ENCODE peak calls at places on chromosomes 16 and 17, in nine cellular contexts. V, E, F, D, L, M, C, O and A are unnamed samples.

GRCh38 chr16:31267332-31268032 is 7.7 kb downstream of the ITGAM start:
- DNase-seq in V (no peak), E (no peak), F (no peak), D (no peak), L (no peak), M (no peak), C (no peak), O (no peak), A (peak)

GRCh38 chr17:61400786-61401279 is 1.2 kb downstream of the TBX2 start:
- DNase-seq in V (no peak), E (no peak), F (no peak), D (peak), L (no peak), M (peak), C (no peak), O (no peak), A (no peak)

GRCh38 chr16:69871708-69872107 is 79.4 kb upstream of the CLEC18A start:
- DNase-seq in V (no peak), E (no peak), F (no peak), D (no peak), L (no peak), M (no peak), C (no peak), O (no peak), A (no peak)

GRCh38 chr17:75514299-75515228 is 773 bp downstream of the CASKIN2 start:
- DNase-seq in V (no peak), E (no peak), F (peak), D (peak), L (no peak), M (peak), C (no peak), O (peak), A (peak)

GRCh38 chr17:64679710-64680216 is 17.7 kb upstream of the SMURF2 start:
- DNase-seq in V (peak), E (peak), F (no peak), D (no peak), L (no peak), M (peak), C (no peak), O (no peak), A (peak)

GRCh38 chr17:69250641-69251040 is 22.0 kb upstream of the ABCA10 start:
- DNase-seq in V (no peak), E (no peak), F (no peak), D (no peak), L (no peak), M (no peak), C (no peak), O (no peak), A (no peak)

GRCh38 chr17:75319818-75320691 is 30.8 kb upstream of the SLC25A19 start:
- DNase-seq in V (no peak), E (no peak), F (no peak), D (no peak), L (no peak), M (no peak), C (no peak), O (no peak), A (no peak)

GRCh38 chr17:4219241-4219640 is 44.5 kb downstream of the ANKFY1 start:
- DNase-seq in V (no peak), E (no peak), F (no peak), D (no peak), L (no peak), M (no peak), C (no peak), O (no peak), A (no peak)

GRCh38 chr16:54488729-54489128 is 202.1 kb upstream of the IRX3 start:
- DNase-seq in V (no peak), E (no peak), F (no peak), D (no peak), L (no peak), M (no peak), C (no peak), O (no peak), A (no peak)

GRCh38 chr17:30095507-30096244 is 20.9 kb upstream of the NSRP1 start:
- DNase-seq in V (no peak), E (peak), F (no peak), D (no peak), L (no peak), M (no peak), C (no peak), O (no peak), A (peak)

GRCh38 chr17:55418369-55419268 is 3.0 kb downstream of the MMD start:
- DNase-seq in V (no peak), E (no peak), F (no peak), D (no peak), L (no peak), M (no peak), C (no peak), O (no peak), A (no peak)

GRCh38 chr16:10339777-10340752 is 45.8 kb upstream of the ATF7IP2 start:
- DNase-seq in V (no peak), E (no peak), F (no peak), D (no peak), L (no peak), M (no peak), C (no peak), O (no peak), A (no peak)

GRCh38 chr16:51431517-51432241 is 280.6 kb upstream of the SALL1 start:
- DNase-seq in V (peak), E (peak), F (no peak), D (no peak), L (peak), M (no peak), C (no peak), O (no peak), A (peak)

GRCh38 chr17:2943971-2944370 is 119.4 kb downstream of the OR1D5 start:
- DNase-seq in V (no peak), E (no peak), F (no peak), D (no peak), L (no peak), M (no peak), C (no peak), O (no peak), A (no peak)

GRCh38 chr16:12057276-12057675 is 80.7 kb downstream of the SNX29 start:
- DNase-seq in V (no peak), E (no peak), F (no peak), D (peak), L (no peak), M (no peak), C (no peak), O (no peak), A (no peak)

GRCh38 chr17:4604111-4604644 is 19.8 kb downstream of the SMTNL2 start:
- DNase-seq in V (no peak), E (no peak), F (peak), D (peak), L (no peak), M (peak), C (no peak), O (no peak), A (no peak)

GRCh38 chr17:75942473-75942872 is 1.6 kb upstream of the FBF1 start:
- DNase-seq in V (no peak), E (no peak), F (no peak), D (no peak), L (no peak), M (no peak), C (no peak), O (no peak), A (no peak)

GRCh38 chr16:66274335-66275110 is 92.0 kb upstream of the CDH5 start:
- DNase-seq in V (peak), E (peak), F (no peak), D (no peak), L (no peak), M (no peak), C (no peak), O (no peak), A (no peak)

GRCh38 chr17:69643686-69644085 is 229.2 kb downstream of the MAP2K6 start:
- DNase-seq in V (no peak), E (no peak), F (no peak), D (no peak), L (no peak), M (no peak), C (no peak), O (no peak), A (no peak)

GRCh38 chr17:16997514-16998429 is 25.9 kb upstream of the TNFRSF13B start:
- DNase-seq in V (no peak), E (peak), F (no peak), D (peak), L (no peak), M (no peak), C (no peak), O (no peak), A (no peak)

GRCh38 chr17:15996322-15996721 is 3.2 kb downstream of the ZSWIM7 start:
- DNase-seq in V (no peak), E (no peak), F (no peak), D (no peak), L (no peak), M (no peak), C (no peak), O (no peak), A (no peak)

GRCh38 chr16:59905628-59906027 is 1171.5 kb upstream of the GOT2 start:
- DNase-seq in V (no peak), E (peak), F (no peak), D (no peak), L (no peak), M (no peak), C (no peak), O (no peak), A (no peak)

GRCh38 chr17:78616946-78617345 is 39.8 kb upstream of the DNAH17 start:
- DNase-seq in V (no peak), E (no peak), F (no peak), D (no peak), L (no peak), M (no peak), C (no peak), O (no peak), A (no peak)

GRCh38 chr16:87895641-87896141 is 26.4 kb upstream of the SLC7A5 start:
- DNase-seq in V (no peak), E (no peak), F (no peak), D (no peak), L (peak), M (no peak), C (no peak), O (no peak), A (no peak)

GRCh38 chr16:27230562-27230991 is 27.3 kb downstream of the KDM8 start:
- DNase-seq in V (no peak), E (no peak), F (no peak), D (peak), L (no peak), M (peak), C (no peak), O (no peak), A (no peak)

GRCh38 chr17:40352779-40353394 is 11.7 kb downstream of the GJD3 start:
- DNase-seq in V (no peak), E (no peak), F (peak), D (peak), L (no peak), M (no peak), C (no peak), O (no peak), A (no peak)

GRCh38 chr17:42101513-42102292 is 3.4 kb upstream of the ZNF385C start:
- DNase-seq in V (peak), E (peak), F (peak), D (peak), L (no peak), M (peak), C (peak), O (peak), A (no peak)

GRCh38 chr17:82881900-82882714 is 42.3 kb upstream of the ZNF750 start:
- DNase-seq in V (no peak), E (no peak), F (no peak), D (no peak), L (no peak), M (peak), C (no peak), O (no peak), A (no peak)

GRCh38 chr17:17837380-17837821 is 615 bp upstream of the SREBF1 start:
- DNase-seq in V (no peak), E (peak), F (peak), D (no peak), L (no peak), M (peak), C (no peak), O (no peak), A (no peak)

GRCh38 chr17:46736100-46736499 is 82.4 kb downstream of the WNT3 start:
- DNase-seq in V (no peak), E (no peak), F (no peak), D (no peak), L (no peak), M (no peak), C (no peak), O (no peak), A (no peak)

GRCh38 chr16:48531011-48531962 is 78.7 kb downstream of the N4BP1 start:
- DNase-seq in V (peak), E (no peak), F (no peak), D (peak), L (no peak), M (peak), C (no peak), O (no peak), A (no peak)

GRCh38 chr17:75945202-75945601 is 4.4 kb upstream of the FBF1 start:
- DNase-seq in V (no peak), E (no peak), F (no peak), D (no peak), L (no peak), M (no peak), C (no peak), O (no peak), A (no peak)

GRCh38 chr16:30473231-30474061 is 904 bp downstream of the ITGAL start:
- DNase-seq in V (no peak), E (no peak), F (no peak), D (peak), L (no peak), M (peak), C (no peak), O (no peak), A (no peak)

GRCh38 chr17:42288078-42288984 is at the start of gene STAT5A:
- DNase-seq in V (peak), E (peak), F (peak), D (peak), L (no peak), M (peak), C (peak), O (peak), A (peak)

DNA sequence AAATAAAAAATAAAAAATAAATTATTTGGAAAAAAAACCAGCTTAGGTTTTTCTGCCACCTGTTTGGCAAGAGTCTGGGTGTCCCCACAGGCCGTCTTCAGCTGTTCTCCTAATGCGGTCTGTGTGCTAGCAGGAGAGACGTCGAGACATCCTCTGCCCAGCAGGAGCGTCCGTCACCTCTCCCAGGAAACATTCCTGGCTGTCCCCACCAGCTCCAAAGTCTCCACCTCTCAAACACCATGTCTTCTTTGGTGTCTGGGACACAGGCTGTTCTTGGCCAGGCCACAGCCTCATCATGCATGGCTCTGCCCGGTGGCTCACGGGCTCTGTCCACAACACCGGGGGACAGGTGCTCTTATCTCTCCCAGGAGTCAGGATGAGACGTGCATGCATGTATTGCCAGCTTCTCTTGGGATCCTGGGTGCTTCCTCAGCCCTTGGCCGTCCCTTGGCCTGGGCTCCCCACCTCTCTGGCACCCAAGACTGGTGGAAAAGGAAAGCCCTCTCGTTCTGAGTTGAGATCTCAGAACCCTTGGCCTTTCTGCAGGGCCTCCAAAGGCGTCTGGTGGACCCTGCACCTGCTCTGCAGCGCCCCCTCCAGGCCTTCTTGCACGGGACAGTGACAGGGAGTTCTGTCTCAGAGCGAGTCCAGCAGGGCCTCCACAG is 84.9 kb upstream of the CBX4 start:
- DNase-seq in V (no peak), E (no peak), F (no peak), D (peak), L (no peak), M (peak), C (no peak), O (no peak), A (no peak)
- H3K4me3 ChIP-seq in V (no peak), E (no peak), F (no peak), D (no peak), L (no peak), M (no peak), C (no peak), O (no peak), A (no peak)

DNA sequence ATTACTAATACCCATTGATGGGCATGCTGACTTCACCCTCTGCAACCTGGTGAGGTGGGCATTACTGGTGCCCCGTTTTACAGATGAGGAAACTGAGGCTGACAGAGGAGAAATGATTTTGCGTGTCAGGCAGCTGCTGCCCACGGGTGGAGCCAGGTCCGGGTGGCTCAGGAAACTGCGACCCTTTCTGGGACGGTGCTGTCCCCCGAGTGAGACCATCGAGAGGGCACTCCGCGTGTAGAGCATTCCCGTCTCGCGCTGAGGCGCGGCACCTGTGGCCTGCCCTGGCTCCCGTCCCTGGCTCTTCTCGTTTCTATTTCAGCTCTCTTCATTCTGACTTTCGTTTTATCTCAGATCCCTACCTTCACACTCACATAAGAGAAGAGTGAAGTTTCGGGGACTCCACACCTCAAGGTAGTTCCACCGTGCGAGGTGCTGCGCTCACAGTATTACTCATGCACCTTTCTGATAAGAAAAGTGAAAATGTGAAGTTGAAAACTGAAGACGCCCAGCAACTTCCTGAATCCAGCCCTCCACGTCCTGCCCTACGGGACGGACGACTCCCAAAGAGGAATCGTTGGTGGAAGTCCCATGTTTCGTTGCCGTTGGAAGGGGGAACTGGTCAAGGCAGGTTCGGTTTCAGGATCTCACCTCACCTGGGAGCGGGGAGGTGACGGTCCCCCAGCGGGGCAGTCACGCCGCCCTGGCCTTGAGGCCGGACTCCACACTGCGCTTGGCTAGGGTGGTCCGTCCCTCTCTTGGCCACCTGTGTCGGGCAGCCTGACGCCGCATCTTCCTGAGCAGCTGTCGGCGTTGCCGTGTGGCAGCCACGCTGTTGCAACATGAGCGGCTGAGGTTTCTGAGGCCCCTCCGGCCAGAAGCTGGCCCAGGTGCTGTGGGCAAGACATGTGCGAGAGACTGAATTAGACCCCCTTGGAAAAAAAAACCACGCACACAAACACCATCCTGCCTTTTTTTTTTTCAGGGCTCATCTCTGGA is 48.8 kb downstream of the IRF8 start:
- DNase-seq in V (no peak), E (no peak), F (no peak), D (no peak), L (no peak), M (no peak), C (no peak), O (no peak), A (no peak)
- H3K4me3 ChIP-seq in V (no peak), E (peak), F (no peak), D (no peak), L (no peak), M (no peak), C (peak), O (no peak), A (no peak)

DNA sequence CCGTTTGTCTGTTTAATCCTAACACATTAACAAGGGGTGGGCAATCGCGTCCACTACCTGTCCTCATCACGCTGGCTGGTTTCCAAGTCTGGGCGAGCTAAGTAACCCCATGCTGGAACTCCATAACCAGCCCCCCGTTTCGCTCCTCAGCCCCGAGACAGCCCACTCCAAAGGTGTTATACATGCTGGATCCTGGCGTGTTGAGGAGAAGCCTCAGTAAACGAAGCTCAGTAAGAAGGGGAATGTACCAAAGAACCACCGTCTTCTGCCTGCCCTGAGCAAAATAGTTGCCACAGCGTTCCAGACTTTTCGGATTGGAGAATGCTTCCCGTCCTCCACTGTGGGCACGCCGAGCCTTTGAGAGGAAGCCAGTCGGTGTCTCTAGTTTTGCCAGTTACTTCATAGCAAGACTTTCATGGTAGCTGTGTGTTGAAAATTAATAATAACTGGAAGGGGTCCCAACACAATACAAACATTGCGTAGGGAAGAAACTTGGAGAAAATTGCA is 16.1 kb upstream of the C17orf78 start:
- DNase-seq in V (no peak), E (no peak), F (peak), D (no peak), L (no peak), M (no peak), C (peak), O (no peak), A (no peak)
- H3K4me3 ChIP-seq in V (peak), E (peak), F (peak), D (peak), L (peak), M (peak), C (peak), O (peak), A (peak)

GRCh38 chr16:23131436-23131835 is 17.8 kb downstream of the USP31 start:
- DNase-seq in V (no peak), E (no peak), F (no peak), D (no peak), L (no peak), M (no peak), C (no peak), O (no peak), A (no peak)

GRCh38 chr16:23134274-23134673 is 15.0 kb downstream of the USP31 start:
- DNase-seq in V (no peak), E (no peak), F (peak), D (no peak), L (no peak), M (peak), C (no peak), O (no peak), A (no peak)

GRCh38 chr16:23131036-23131435 is 18.2 kb downstream of the USP31 start:
- DNase-seq in V (no peak), E (no peak), F (no peak), D (no peak), L (no peak), M (no peak), C (no peak), O (no peak), A (no peak)

GRCh38 chr16:23131841-23132576 is 17.2 kb downstream of the USP31 start:
- DNase-seq in V (no peak), E (no peak), F (no peak), D (no peak), L (no peak), M (no peak), C (no peak), O (no peak), A (no peak)

GRCh38 chr16:23132921-23133532 is 16.2 kb downstream of the USP31 start:
- DNase-seq in V (no peak), E (no peak), F (no peak), D (no peak), L (no peak), M (peak), C (no peak), O (no peak), A (no peak)
- H3K4me3 ChIP-seq in V (no peak), E (no peak), F (peak), D (no peak), L (peak), M (peak), C (peak), O (no peak), A (no peak)